ENCODE peak calls at places on chromosomes 11 and 22, in four cellular contexts. T, G, J and K are unnamed samples.

GRCh38 chr11:131504199-131504949 is 134.0 kb downstream of the NTM start:
- DNase-seq in T (no peak), G (no peak), J (no peak), K (peak)

GRCh38 chr22:21026783-21027692 is 5.3 kb downstream of the SLC7A4 start:
- DNase-seq in T (peak), G (no peak), J (peak), K (no peak)

GRCh38 chr22:44335903-44336803 is 23.4 kb upstream of the SHISAL1 start:
- DNase-seq in T (no peak), G (no peak), J (no peak), K (no peak)

GRCh38 chr11:61555051-61555969 is 25.6 kb downstream of the SYT7 start:
- DNase-seq in T (no peak), G (no peak), J (no peak), K (no peak)

GRCh38 chr22:41603873-41604332 is 14.3 kb upstream of the PMM1 start:
- DNase-seq in T (no peak), G (peak), J (no peak), K (no peak)

GRCh38 chr11:123034587-123034986 is 27.3 kb downstream of the HSPA8 start:
- DNase-seq in T (no peak), G (no peak), J (no peak), K (no peak)

GRCh38 chr22:38313384-38313955 is 3.8 kb downstream of the CSNK1E start:
- DNase-seq in T (peak), G (no peak), J (peak), K (no peak)

GRCh38 chr11:116065986-116066385 is 561.8 kb upstream of the CADM1 start:
- DNase-seq in T (no peak), G (no peak), J (no peak), K (no peak)

GRCh38 chr11:11263238-11264030 is 89.6 kb downstream of the CSNK2A3 start:
- DNase-seq in T (no peak), G (no peak), J (peak), K (no peak)

GRCh38 chr22:39658367-39658766 is 87.8 kb downstream of the CACNA1I start:
- DNase-seq in T (no peak), G (no peak), J (no peak), K (no peak)

GRCh38 chr22:41290262-41291221 is 4.6 kb upstream of the RANGAP1 start:
- DNase-seq in T (no peak), G (no peak), J (peak), K (no peak)

GRCh38 chr11:86058360-86058759 is 10.5 kb downstream of the PICALM start:
- DNase-seq in T (no peak), G (no peak), J (no peak), K (no peak)

GRCh38 chr11:70191495-70192140 is 11.5 kb upstream of the FADD start:
- DNase-seq in T (peak), G (no peak), J (peak), K (peak)

GRCh38 chr11:125662689-125663088 is 18.0 kb downstream of the ACRV1 start:
- DNase-seq in T (no peak), G (no peak), J (no peak), K (no peak)

GRCh38 chr22:19412934-19413333 is 18.6 kb downstream of the HIRA start:
- DNase-seq in T (no peak), G (no peak), J (no peak), K (no peak)

GRCh38 chr22:29290061-29290460 is 16.4 kb upstream of the GAS2L1 start:
- DNase-seq in T (no peak), G (no peak), J (no peak), K (no peak)

GRCh38 chr11:68191661-68192579 is 21.2 kb downstream of the KMT5B start:
- DNase-seq in T (no peak), G (no peak), J (peak), K (no peak)

GRCh38 chr22:27474711-27475547 is 326.6 kb downstream of the MN1 start:
- DNase-seq in T (no peak), G (no peak), J (peak), K (no peak)

GRCh38 chr11:36009469-36009868 is 65.6 kb downstream of the LDLRAD3 start:
- DNase-seq in T (no peak), G (no peak), J (peak), K (no peak)
- H3K27ac ChIP-seq in T (peak), G (no peak), J (no peak), K (peak)

GRCh38 chr11:95156916-95157568 is 67.4 kb downstream of the ENDOD1 start:
- DNase-seq in T (no peak), G (no peak), J (no peak), K (no peak)
- H3K27ac ChIP-seq in T (peak), G (no peak), J (no peak), K (no peak)

DNA sequence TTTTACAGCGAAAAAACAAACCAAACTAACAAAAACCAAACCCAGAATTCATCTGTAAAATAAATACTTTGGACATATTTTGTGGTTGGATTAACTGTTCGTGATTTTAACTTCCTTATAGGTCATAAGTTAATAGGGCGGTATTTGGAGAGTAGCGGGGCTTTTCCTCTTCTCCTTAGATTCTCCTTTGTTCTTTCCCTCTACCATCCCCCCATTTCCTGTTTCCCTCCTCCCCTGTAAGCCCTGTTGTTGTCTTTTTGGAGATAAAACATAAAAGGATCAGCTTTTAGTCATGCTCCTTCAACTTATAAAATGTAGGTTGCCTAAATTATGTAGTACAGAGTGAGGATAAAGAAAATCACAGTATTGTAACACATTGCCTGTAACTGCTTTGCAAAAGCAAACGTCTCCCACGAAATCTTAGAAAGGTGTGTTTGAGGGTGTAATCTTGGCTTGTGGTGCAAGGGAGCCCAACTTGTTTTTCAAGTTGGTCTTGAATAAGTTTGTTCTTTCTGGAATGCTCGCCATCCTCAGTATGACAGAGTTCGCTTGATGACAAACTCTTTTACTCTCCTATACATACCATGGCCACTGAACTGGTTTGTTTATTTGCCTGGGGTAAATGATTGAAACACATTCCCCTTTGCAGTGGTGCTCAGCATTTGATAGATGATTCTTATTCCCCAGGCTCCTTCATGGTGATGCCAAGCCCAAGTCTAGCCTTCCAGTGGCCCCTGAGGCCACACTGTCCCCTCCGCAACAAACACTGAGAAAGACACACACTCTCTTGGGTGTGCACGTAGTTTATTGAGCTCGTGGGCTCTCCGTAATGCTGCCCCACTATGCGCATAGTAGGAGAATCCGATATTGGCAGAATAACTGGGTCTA is 49.4 kb downstream of the TEAD1 start:
- DNase-seq in T (no peak), G (no peak), J (peak), K (no peak)
- H3K27ac ChIP-seq in T (peak), G (no peak), J (peak), K (no peak)

GRCh38 chr11:12416552-12416951 is 39.2 kb downstream of the PARVA start:
- DNase-seq in T (no peak), G (no peak), J (no peak), K (no peak)
- H3K27ac ChIP-seq in T (no peak), G (no peak), J (peak), K (no peak)

GRCh38 chr11:66192181-66192888 is 76.1 kb upstream of the RAB1B start:
- DNase-seq in T (no peak), G (no peak), J (no peak), K (no peak)
- H3K27ac ChIP-seq in T (no peak), G (no peak), J (no peak), K (no peak)

GRCh38 chr11:114566273-114566672 is 6.6 kb upstream of the NXPE1 start:
- DNase-seq in T (no peak), G (no peak), J (no peak), K (no peak)
- H3K27ac ChIP-seq in T (no peak), G (no peak), J (no peak), K (no peak)